ENCODE peak calls at places on chromosomes 7 and 10, in five cellular contexts. F is Jurkat, Clone E6-1; W is CD8-positive, alpha-beta memory T cell; D is AG10803; V is fibroblast of lung. B is an unnamed sample.

GRCh38 chr10:369441-370221 is 234.4 kb downstream of the ZMYND11 start:
- DNase-seq in F (no peak), W (no peak), D (peak; percentile 92), V (peak; percentile 97), B (no peak)

GRCh38 chr10:34001831-34002230 is 667.4 kb upstream of the NRP1 start:
- DNase-seq in F (no peak), W (no peak), D (no peak), V (no peak), B (no peak)

GRCh38 chr10:31042670-31043069 is 11.0 kb upstream of the ZNF438 start:
- DNase-seq in F (no peak), W (no peak), D (no peak), V (no peak), B (no peak)

GRCh38 chr10:86106616-86107015 is 260.0 kb downstream of the GRID1 start:
- DNase-seq in F (no peak), W (no peak), D (no peak), V (no peak), B (no peak)

GRCh38 chr7:149379625-149380024 is 81.2 kb downstream of the ZNF777 start:
- DNase-seq in F (no peak), W (no peak), D (no peak), V (no peak), B (no peak)

GRCh38 chr7:37320140-37320839 is 128.4 kb downstream of the ELMO1 start:
- DNase-seq in F (no peak), W (no peak), D (no peak), V (no peak), B (no peak)

GRCh38 chr10:129825772-129826171 is 138.3 kb downstream of the EBF3 start:
- DNase-seq in F (no peak), W (no peak), D (no peak), V (no peak), B (no peak)

GRCh38 chr7:37408241-37408884 is 40.3 kb downstream of the ELMO1 start:
- DNase-seq in F (peak; percentile 54), W (no peak), D (no peak), V (no peak), B (no peak)

GRCh38 chr10:84370268-84370667 is 41.9 kb downstream of the CCSER2 start:
- DNase-seq in F (no peak), W (no peak), D (no peak), V (no peak), B (no peak)

GRCh38 chr7:26958834-26959233 is 94.4 kb upstream of the SKAP2 start:
- DNase-seq in F (no peak), W (no peak), D (peak; percentile 54), V (peak; percentile 73), B (peak; percentile 73)

GRCh38 chr7:96178581-96178980 is 143.3 kb downstream of the SLC25A13 start:
- DNase-seq in F (no peak), W (no peak), D (no peak), V (no peak), B (no peak)

GRCh38 chr10:92760609-92761008 is 70.9 kb downstream of the HHEX start:
- DNase-seq in F (peak; percentile 30), W (no peak), D (peak; percentile 20), V (peak; percentile 61), B (no peak)

GRCh38 chr7:129327076-129327475 is 102.2 kb downstream of the AHCYL2 start:
- DNase-seq in F (no peak), W (no peak), D (no peak), V (no peak), B (no peak)

GRCh38 chr10:121084029-121084674 is 233.0 kb downstream of the WDR11 start:
- DNase-seq in F (no peak), W (no peak), D (no peak), V (no peak), B (no peak)

GRCh38 chr7:142739927-142740492 is 9.3 kb upstream of the PRSS1 start:
- DNase-seq in F (peak; percentile 54), W (no peak), D (no peak), V (no peak), B (no peak)

GRCh38 chr10:15571570-15571969 is 148.2 kb downstream of the ITGA8 start:
- DNase-seq in F (no peak), W (no peak), D (peak; percentile 68), V (peak; percentile 54), B (peak; percentile 81)

GRCh38 chr10:873020-873419 is 58.5 kb downstream of the LARP4B start:
- DNase-seq in F (no peak), W (no peak), D (no peak), V (no peak), B (no peak)

GRCh38 chr7:125934539-125934938 is 1004.9 kb upstream of the POT1 start:
- DNase-seq in F (no peak), W (no peak), D (no peak), V (peak; percentile 11), B (no peak)

GRCh38 chr7:3151784-3152183 is 108.1 kb upstream of the CARD11 start:
- DNase-seq in F (no peak), W (no peak), D (no peak), V (no peak), B (no peak)

GRCh38 chr7:1646957-1647891 is 22.9 kb upstream of the ELFN1 start:
- DNase-seq in F (no peak), W (no peak), D (peak; percentile 81), V (peak; percentile 32), B (peak; percentile 47)

GRCh38 chr10:17029581-17030271 is 99.9 kb downstream of the CUBN start:
- DNase-seq in F (peak; percentile 77), W (peak; percentile 61), D (peak; percentile 74), V (peak; percentile 90), B (no peak)

GRCh38 chr7:20402297-20403230 is 71.9 kb downstream of the ITGB8 start:
- DNase-seq in F (no peak), W (no peak), D (peak; percentile 23), V (peak; percentile 14), B (no peak)

GRCh38 chr7:134792968-134793367 is 13.5 kb downstream of the CALD1 start:
- DNase-seq in F (no peak), W (no peak), D (peak; percentile 44), V (peak; percentile 80), B (no peak)

GRCh38 chr7:83613232-83613631 is 35.7 kb downstream of the SEMA3E start:
- DNase-seq in F (no peak), W (no peak), D (peak; percentile 10), V (peak; percentile 27), B (no peak)

GRCh38 chr7:99195867-99196266 is 12.0 kb downstream of the KPNA7 start:
- DNase-seq in F (no peak), W (no peak), D (no peak), V (no peak), B (no peak)

DNA sequence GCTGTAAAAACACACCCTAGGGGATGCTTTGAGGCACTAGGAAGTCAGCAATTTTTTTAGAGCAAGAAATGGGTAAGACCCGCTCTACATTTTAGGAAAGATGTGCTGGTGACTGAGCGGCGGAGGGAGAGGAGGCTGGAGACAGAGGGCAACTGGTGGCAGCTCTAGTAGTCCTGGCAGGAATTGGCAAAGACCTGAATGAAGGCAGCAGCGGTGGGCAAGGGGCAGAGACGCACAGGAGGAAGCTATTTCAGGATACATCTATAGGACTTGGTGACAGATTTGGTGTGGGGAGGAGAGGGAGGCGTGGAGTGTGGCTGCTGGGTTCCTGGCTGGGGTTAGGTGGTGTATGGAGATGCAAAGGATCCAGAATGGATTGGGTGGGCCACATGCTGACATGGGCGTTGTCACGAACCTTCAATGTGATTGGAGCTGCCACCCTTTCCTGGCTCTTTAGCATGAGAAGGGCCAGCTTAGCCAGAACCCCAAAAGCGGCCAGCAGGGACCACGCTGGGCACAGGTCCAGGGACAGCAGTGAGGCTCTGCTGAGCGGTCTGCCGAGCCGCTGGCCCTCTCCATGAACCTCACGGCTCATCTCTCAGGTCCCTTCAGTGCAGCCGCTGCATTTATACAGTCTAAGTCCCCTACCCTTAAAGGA is 10.2 kb upstream of the ADCY1 start:
- DNase-seq in F (no peak), W (no peak), D (no peak), V (no peak), B (no peak)
- H3K4me3 ChIP-seq in F (no peak overlapping the region), W (no peak overlapping the region), D (no peak overlapping the region), V (no peak overlapping the region), B (no peak overlapping the region)

GRCh38 chr10:49598986-49599385 is 11.1 kb upstream of the SLC18A3 start:
- DNase-seq in F (no peak), W (no peak), D (no peak), V (no peak), B (no peak)

GRCh38 chr10:49599546-49599945 is 10.6 kb upstream of the SLC18A3 start:
- DNase-seq in F (no peak), W (no peak), D (no peak), V (no peak), B (no peak)

GRCh38 chr10:49598164-49598856 is 11.8 kb upstream of the SLC18A3 start:
- DNase-seq in F (no peak), W (no peak), D (no peak), V (no peak), B (no peak)

GRCh38 chr10:49600781-49601400 is 9.2 kb upstream of the SLC18A3 start:
- DNase-seq in F (no peak), W (no peak), D (peak; percentile 18), V (no peak), B (no peak)

DNA sequence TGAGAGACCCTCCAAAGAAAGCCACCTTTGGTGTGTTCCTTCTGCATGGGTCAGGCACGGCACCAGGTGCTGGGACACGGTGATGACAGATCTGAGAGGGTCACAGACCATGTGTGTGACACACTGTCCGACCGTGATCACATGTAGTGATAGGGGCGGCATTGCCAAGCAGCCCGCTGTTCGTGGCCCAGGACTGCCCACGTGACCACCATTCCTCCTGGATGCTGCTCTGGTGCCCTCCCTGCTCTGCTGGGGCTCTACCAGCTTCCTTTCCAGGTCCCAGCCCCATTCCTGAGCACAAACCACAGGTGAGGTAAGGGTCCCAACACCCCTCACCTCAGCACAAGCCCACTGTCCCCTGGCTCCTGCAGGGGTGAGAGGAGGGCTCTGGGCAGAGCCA is 10.1 kb upstream of the SLC18A3 start:
- DNase-seq in F (no peak), W (no peak), D (no peak), V (no peak), B (no peak)
- H3K4me3 ChIP-seq in F (no peak overlapping the region), W (no peak overlapping the region), D (no peak overlapping the region), V (no peak overlapping the region), B (no peak overlapping the region)

GRCh38 chr10:21510218-21511070 is 15.0 kb downstream of the SKIDA1 start:
- DNase-seq in F (no peak), W (no peak), D (no peak), V (peak; percentile 35), B (no peak)

GRCh38 chr10:21514101-21514807 is 11.2 kb downstream of the SKIDA1 start:
- DNase-seq in F (no peak), W (no peak), D (no peak), V (peak; percentile 45), B (no peak)

GRCh38 chr10:21514808-21515580 is 10.5 kb downstream of the SKIDA1 start:
- DNase-seq in F (no peak), W (no peak), D (no peak), V (peak; percentile 67), B (no peak)

GRCh38 chr10:21511931-21512330 is 13.6 kb downstream of the SKIDA1 start:
- DNase-seq in F (no peak), W (no peak), D (no peak), V (peak; percentile 13), B (no peak)

DNA sequence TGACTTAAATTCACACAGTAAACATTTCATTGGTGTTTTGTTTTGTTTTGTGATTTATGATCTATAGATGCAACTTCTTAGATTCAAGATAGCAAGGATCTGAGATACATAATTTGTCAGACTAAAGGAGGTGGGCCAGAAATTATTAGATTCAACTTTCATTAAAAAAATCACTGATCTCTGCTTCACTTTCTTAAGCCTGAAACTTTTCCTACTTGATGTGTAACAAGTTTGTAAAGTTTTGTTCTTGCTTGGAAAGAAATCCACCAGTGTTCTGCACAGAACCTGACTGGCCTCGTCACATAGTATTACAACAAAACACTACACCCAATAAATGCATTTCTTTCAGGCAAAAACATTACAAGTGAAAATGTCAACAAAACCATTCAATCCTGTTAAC is 12.4 kb downstream of the SKIDA1 start:
- DNase-seq in F (no peak), W (no peak), D (no peak), V (peak; percentile 13), B (no peak)
- H3K4me3 ChIP-seq in F (no peak overlapping the region), W (no peak overlapping the region), D (no peak overlapping the region), V (no peak overlapping the region), B (no peak overlapping the region)

GRCh38 chr7:139482662-139483466 is 609 bp downstream of the KLRG2 start:
- DNase-seq in F (no peak), W (no peak), D (no peak), V (peak; percentile 18), B (no peak)
- H3K4me3 ChIP-seq in F (peak overlapping the region; percentile 15), W (peak overlapping the region; percentile 19), D (no peak overlapping the region), V (no peak overlapping the region), B (peak overlapping the region; percentile 32)